ENCODE peak calls at places on chromosome 17, in six cellular contexts. K is mammary epithelial cell, U is Calu3, D is B cell, T is endothelial cell, X is thoracic aorta. I is an unnamed sample.

GRCh38 chr17:77579717-77580116 is 378.8 kb upstream of the TNRC6C start:
- DNase-seq in K (no peak), U (no peak), D (peak), T (no peak), X (no peak), I (no peak)

GRCh38 chr17:751269-752001 is 629 bp downstream of the GEMIN4 start:
- DNase-seq in K (peak), U (peak), D (peak), T (no peak), X (no peak), I (peak)

GRCh38 chr17:42920922-42921321 is 20.3 kb downstream of the G6PC1 start:
- DNase-seq in K (no peak), U (peak), D (no peak), T (no peak), X (no peak), I (no peak)

GRCh38 chr17:2309338-2310143 is 5.8 kb downstream of the SRR start:
- DNase-seq in K (no peak), U (no peak), D (no peak), T (no peak), X (no peak), I (no peak)

GRCh38 chr17:44830359-44831269 is 527 bp upstream of the GJC1 start:
- DNase-seq in K (no peak), U (peak), D (peak), T (peak), X (no peak), I (peak)

GRCh38 chr17:65057520-65058075 is 1.1 kb upstream of the GNA13 start:
- DNase-seq in K (peak), U (no peak), D (peak), T (no peak), X (no peak), I (no peak)

GRCh38 chr17:13008461-13008860 is 9.4 kb downstream of the ELAC2 start:
- DNase-seq in K (no peak), U (no peak), D (no peak), T (no peak), X (no peak), I (no peak)

GRCh38 chr17:8935194-8935593 is 30.3 kb downstream of the PIK3R5 start:
- DNase-seq in K (peak), U (no peak), D (peak), T (no peak), X (no peak), I (peak)

GRCh38 chr17:48494335-48494734 is 36.5 kb downstream of the HOXB1 start:
- DNase-seq in K (peak), U (no peak), D (no peak), T (no peak), X (no peak), I (peak)

GRCh38 chr17:47982645-47983440 is 11.9 kb downstream of the CDK5RAP3 start:
- DNase-seq in K (no peak), U (no peak), D (no peak), T (no peak), X (no peak), I (no peak)

GRCh38 chr17:75634754-75635609 is 1.7 kb downstream of the SMIM5 start:
- DNase-seq in K (no peak), U (no peak), D (no peak), T (no peak), X (no peak), I (no peak)

GRCh38 chr17:27559996-27560481 is 70.9 kb upstream of the LGALS9 start:
- DNase-seq in K (peak), U (peak), D (no peak), T (no peak), X (no peak), I (peak)

GRCh38 chr17:54902017-54902416 is 1.4 kb downstream of the TOM1L1 start:
- DNase-seq in K (no peak), U (no peak), D (no peak), T (no peak), X (no peak), I (no peak)

GRCh38 chr17:39576187-39576586 is 31.5 kb downstream of the NEUROD2 start:
- DNase-seq in K (no peak), U (peak), D (no peak), T (peak), X (no peak), I (peak)

GRCh38 chr17:76735006-76735405 is 2.1 kb downstream of the SRSF2 start:
- DNase-seq in K (peak), U (no peak), D (peak), T (no peak), X (no peak), I (peak)

GRCh38 chr17:50353600-50354195 is 7.8 kb downstream of the XYLT2 start:
- DNase-seq in K (no peak), U (no peak), D (no peak), T (no peak), X (no peak), I (no peak)

DNA sequence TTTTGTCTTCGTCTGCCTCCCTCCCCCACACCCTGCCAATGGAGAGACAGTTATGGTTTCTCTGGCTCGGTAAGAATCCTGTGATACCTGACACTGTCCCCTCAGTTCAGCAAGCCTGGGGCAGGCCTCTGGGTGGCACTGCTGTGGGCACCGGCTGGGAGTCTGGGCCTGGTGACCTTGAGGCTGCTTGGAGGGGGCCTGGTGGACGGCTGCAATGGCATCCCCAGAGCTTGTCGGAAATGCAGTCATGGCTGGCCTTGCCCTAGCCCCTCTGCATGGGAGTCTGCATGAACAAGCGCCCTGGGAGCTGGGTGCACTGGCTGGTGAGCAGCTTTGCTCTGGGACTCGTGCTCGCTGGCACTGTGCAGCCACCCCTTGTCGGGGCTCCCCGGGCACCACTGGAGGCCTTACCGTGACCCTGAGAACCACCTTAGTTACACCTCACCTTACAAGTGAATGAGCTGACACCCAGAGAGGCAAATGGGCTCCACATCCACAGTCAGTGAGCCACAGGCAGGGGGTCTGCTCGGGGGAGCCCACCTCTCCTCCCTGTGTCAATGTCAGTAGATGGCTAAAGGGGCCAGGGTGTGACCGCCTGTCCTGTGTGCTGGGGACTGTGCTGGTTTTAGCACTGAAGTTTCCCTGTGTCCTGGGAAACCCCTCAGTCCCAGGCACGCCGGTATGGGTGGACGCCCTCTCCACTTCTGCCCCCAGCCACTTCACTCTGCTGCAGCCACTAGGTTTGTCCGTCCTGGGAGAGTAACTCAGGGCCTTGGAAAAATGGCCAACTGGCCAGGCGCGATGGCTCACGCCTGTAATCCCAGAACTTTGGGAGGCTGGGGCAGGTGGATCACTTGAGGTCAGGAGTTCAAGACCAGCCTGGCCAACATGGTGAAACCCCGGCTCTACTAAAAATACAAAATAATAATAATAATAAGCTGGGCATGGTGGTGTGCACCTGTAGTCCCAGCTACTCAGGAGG is 1.4 kb downstream of the LGALS3BP start:
- DNase-seq in K (no peak), U (peak), D (no peak), T (no peak), X (no peak), I (no peak)
- TF ChIP-seq CTCF in K (no peak), U (no peak), D (no peak), T (no peak), X (no peak), I (no peak)

DNA sequence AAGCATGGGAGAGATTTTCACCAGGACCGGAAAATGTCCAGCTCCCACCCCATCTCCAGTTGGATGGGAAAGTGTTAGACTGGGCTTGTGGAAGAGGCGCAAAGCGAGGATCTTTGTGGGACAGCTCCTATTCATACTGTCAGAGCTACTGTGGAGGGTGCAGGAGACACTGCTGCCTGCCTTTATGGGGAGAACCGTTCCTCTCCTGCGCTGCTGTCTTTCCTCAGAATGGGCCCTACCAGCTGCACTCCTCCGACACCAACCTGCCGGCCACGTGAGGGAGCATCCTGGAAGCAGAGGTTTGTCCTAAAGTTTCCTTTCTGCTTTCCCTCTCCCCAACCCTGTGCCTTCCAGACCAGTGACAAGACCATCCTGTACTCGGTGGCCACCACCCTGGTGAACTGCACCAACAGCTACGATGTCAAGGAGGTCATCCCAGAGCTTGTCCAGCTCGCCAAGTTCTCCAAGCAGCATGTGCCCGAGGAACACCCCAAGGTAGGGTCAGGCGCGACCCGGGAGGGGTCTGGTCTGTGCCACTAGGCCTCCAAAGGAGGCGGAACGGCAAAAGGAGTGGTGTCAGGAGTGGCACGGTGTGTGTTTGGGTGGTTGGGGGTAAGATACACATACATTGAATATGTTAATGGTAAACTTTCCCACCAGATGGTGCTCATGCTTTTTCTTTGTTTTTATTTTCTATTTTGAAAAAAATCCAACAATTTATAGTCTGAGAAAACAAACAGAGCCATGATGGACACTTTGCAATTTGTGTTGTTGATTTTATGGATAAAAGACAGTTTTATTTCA is 23.0 kb downstream of the SLC35G3 start:
- DNase-seq in K (peak), U (no peak), D (peak), T (no peak), X (no peak), I (peak)
- TF ChIP-seq CTCF in K (peak), U (no peak), D (peak), T (no peak), X (no peak), I (peak)

DNA sequence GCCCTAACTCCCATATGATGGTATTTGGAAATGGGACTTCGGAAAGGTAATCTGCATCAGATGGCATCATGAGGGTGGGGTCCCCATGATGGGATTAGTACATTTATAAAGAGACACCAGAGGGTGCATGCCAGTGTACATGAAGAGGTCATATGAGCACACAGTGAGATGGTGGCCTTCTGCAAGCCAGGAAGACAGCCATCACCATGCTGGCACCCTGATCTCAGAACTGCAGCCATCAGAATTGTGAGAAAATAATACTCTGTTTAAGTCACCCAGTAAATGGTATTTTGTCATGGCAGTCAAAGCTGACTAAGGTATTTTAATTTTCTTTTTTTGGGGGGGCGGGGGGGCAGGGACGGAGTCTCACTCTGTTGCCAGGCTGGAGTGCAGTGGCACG is 47.1 kb upstream of the ABCA10 start:
- DNase-seq in K (no peak), U (no peak), D (no peak), T (no peak), X (no peak), I (no peak)
- TF ChIP-seq CTCF in K (no peak), U (no peak), D (no peak), T (no peak), X (no peak), I (no peak)

DNA sequence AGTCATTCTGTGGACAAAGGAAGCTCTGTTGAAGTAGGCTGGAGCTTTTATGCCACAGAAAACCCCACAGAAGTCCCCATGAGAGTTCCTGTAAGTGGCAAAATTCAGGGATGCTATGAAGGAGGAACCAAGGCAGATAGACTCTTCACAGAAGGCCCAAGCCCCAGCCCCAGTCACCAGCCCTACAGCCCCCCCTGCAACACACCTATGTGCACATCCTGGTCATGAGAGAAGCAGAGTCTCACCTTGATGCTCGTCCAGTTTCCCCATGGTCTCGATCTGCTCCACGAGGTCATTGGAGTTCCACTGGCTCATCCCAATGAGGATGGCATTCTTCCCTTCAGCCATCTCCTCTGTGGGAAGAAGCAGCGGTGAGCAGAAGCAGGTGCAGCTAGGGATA is 31.2 kb downstream of the PITPNM3 start:
- DNase-seq in K (no peak), U (no peak), D (no peak), T (no peak), X (no peak), I (no peak)
- TF ChIP-seq CTCF in K (no peak), U (no peak), D (no peak), T (no peak), X (no peak), I (no peak)

GRCh38 chr17:60315650-60316049 is 76.3 kb downstream of the USP32 start:
- DNase-seq in K (no peak), U (no peak), D (no peak), T (no peak), X (no peak), I (peak)
- TF ChIP-seq CTCF in K (peak), U (no peak), D (no peak), T (peak), X (no peak), I (no peak)